ENCODE peak calls at places on chromosomes 3 and 15, in six cellular contexts. One of them, this sample, is unnamed.

GRCh38 chr3:125059488-125060245 is 3.9 kb upstream of the HEG1 start:
- DNase-seq in transverse colon: no peak
- DNase-seq in K562: no peak
- DNase-seq in suprapubic skin: no peak
- DNase-seq in GM12878: no peak
- DNase-seq in sigmoid colon: no peak
- DNase-seq in this sample: no peak

GRCh38 chr15:62087671-62088360 is 21.0 kb downstream of the C2CD4A start:
- DNase-seq in transverse colon: no peak
- DNase-seq in K562: no peak
- DNase-seq in suprapubic skin: no peak
- DNase-seq in GM12878: no peak
- DNase-seq in sigmoid colon: no peak
- DNase-seq in this sample: no peak

GRCh38 chr15:39242345-39242744 is 338.5 kb upstream of the THBS1 start:
- DNase-seq in transverse colon: no peak
- DNase-seq in K562: no peak
- DNase-seq in suprapubic skin: no peak
- DNase-seq in GM12878: no peak
- DNase-seq in sigmoid colon: no peak
- DNase-seq in this sample: no peak

GRCh38 chr15:78133801-78134200 is 2.6 kb upstream of the CIB2 start:
- DNase-seq in transverse colon: no peak
- DNase-seq in K562: no peak
- DNase-seq in suprapubic skin: no peak
- DNase-seq in GM12878: no peak
- DNase-seq in sigmoid colon: no peak
- DNase-seq in this sample: no peak

GRCh38 chr3:52005571-52005986 is 9.9 kb upstream of the RPL29 start:
- DNase-seq in transverse colon: no peak
- DNase-seq in K562: peak
- DNase-seq in suprapubic skin: no peak
- DNase-seq in GM12878: no peak
- DNase-seq in sigmoid colon: no peak
- DNase-seq in this sample: peak

GRCh38 chr3:134002326-134002725 is 27.4 kb downstream of the SLCO2A1 start:
- DNase-seq in transverse colon: no peak
- DNase-seq in K562: no peak
- DNase-seq in suprapubic skin: no peak
- DNase-seq in GM12878: no peak
- DNase-seq in sigmoid colon: no peak
- DNase-seq in this sample: no peak

GRCh38 chr3:189572249-189572648 is 58.9 kb upstream of the TP63 start:
- DNase-seq in transverse colon: no peak
- DNase-seq in K562: no peak
- DNase-seq in suprapubic skin: no peak
- DNase-seq in GM12878: no peak
- DNase-seq in sigmoid colon: no peak
- DNase-seq in this sample: no peak

GRCh38 chr3:184688251-184688851 is 23.5 kb downstream of the MAGEF1 start:
- DNase-seq in transverse colon: no peak
- DNase-seq in K562: no peak
- DNase-seq in suprapubic skin: no peak
- DNase-seq in GM12878: no peak
- DNase-seq in sigmoid colon: peak
- DNase-seq in this sample: no peak

GRCh38 chr15:69031013-69032001 is 16.8 kb downstream of the NOX5 start:
- DNase-seq in transverse colon: peak
- DNase-seq in K562: peak
- DNase-seq in suprapubic skin: no peak
- DNase-seq in GM12878: no peak
- DNase-seq in sigmoid colon: no peak
- DNase-seq in this sample: peak

GRCh38 chr3:3699816-3700633 is 99.2 kb upstream of the LRRN1 start:
- DNase-seq in transverse colon: no peak
- DNase-seq in K562: no peak
- DNase-seq in suprapubic skin: no peak
- DNase-seq in GM12878: no peak
- DNase-seq in sigmoid colon: no peak
- DNase-seq in this sample: no peak
- TF ChIP-seq EP300 in transverse colon: no peak
- TF ChIP-seq EP300 in K562: no peak
- TF ChIP-seq EP300 in suprapubic skin: no peak
- TF ChIP-seq EP300 in GM12878: no peak
- TF ChIP-seq EP300 in sigmoid colon: no peak
- TF ChIP-seq EP300 in this sample: no peak

DNA sequence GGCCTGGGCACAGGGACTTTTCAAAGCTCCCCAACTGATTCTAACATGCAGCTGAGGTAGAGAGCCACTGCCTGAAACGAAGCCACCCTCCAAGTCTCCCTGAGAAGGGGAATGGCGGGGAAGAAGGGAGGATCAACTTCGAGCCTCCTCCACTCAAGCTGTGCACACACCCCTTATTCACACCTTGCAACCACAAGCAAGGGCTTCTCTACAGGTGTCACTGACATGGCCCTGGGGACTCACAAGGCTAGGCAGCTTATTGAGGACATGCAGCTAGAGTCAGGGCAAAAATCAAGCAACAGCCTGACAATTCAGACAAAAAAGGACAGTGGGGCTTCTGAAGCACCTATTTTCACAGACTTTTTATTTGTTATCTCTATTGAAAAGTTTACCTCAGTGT is 85.2 kb downstream of the SNRK start:
- DNase-seq in transverse colon: no peak
- DNase-seq in K562: no peak
- DNase-seq in suprapubic skin: no peak
- DNase-seq in GM12878: no peak
- DNase-seq in sigmoid colon: no peak
- DNase-seq in this sample: no peak
- TF ChIP-seq POLR2AphosphoS5 in transverse colon: no peak
- TF ChIP-seq POLR2AphosphoS5 in K562: no peak
- TF ChIP-seq POLR2AphosphoS5 in suprapubic skin: no peak
- TF ChIP-seq POLR2AphosphoS5 in GM12878: no peak
- TF ChIP-seq POLR2AphosphoS5 in sigmoid colon: no peak
- TF ChIP-seq POLR2AphosphoS5 in this sample: no peak

GRCh38 chr15:95559875-95560394 is 770.6 kb upstream of the NR2F2 start:
- DNase-seq in transverse colon: no peak
- DNase-seq in K562: peak
- DNase-seq in suprapubic skin: no peak
- DNase-seq in GM12878: no peak
- DNase-seq in sigmoid colon: no peak
- DNase-seq in this sample: no peak
- TF ChIP-seq EP300 in transverse colon: no peak
- TF ChIP-seq EP300 in K562: peak
- TF ChIP-seq EP300 in suprapubic skin: no peak
- TF ChIP-seq EP300 in GM12878: no peak
- TF ChIP-seq EP300 in sigmoid colon: no peak
- TF ChIP-seq EP300 in this sample: no peak

DNA sequence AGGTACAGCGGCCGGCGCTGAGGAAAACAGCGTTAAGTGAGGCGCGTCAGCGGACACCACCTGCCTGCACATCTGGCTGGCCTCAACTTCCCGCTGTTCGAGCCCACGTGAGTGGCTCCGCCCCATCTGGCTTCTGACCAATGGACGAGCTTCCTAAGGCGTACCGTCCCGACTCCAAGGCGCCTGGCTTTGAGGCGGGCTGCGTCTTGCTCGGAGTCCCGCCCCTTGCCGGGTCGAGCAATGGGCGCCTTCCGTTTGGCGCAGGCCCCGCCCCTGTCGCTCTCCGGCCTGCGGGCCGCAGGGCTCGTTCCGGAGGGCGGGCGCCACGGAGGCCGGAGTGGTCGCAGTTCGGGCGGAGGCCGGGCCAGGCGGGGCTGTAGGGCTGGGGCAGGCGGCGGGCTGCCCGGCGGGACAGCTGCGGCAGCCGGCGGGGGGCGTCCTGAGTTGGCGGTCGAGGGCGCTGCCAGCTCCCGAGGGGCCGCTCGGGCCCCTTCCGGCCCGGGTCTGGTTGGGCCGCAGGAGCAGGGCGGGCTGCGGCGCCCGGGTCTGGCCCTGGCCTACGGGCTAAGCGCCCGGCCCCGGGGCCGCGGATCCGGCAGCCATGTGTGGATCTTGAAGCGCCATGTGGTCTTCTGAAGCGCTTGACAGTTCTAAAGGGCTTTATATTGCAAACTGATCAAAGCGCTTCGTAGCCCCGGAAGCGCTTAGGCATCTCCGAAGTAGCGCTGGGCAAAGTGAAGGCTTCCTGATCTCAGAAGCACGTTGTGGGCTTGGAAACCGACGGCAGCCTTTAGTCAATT is at the start of gene TATDN2:
- DNase-seq in transverse colon: peak
- DNase-seq in K562: peak
- DNase-seq in suprapubic skin: peak
- DNase-seq in GM12878: peak
- DNase-seq in sigmoid colon: peak
- DNase-seq in this sample: peak
- TF ChIP-seq POLR2AphosphoS5 in transverse colon: peak
- TF ChIP-seq POLR2AphosphoS5 in K562: peak
- TF ChIP-seq POLR2AphosphoS5 in suprapubic skin: peak
- TF ChIP-seq POLR2AphosphoS5 in GM12878: peak
- TF ChIP-seq POLR2AphosphoS5 in sigmoid colon: peak
- TF ChIP-seq POLR2AphosphoS5 in this sample: peak